ENCODE peak calls at places on chromosomes 7 and 10, in nine cellular contexts. P, N, T, H, U, G, F, D and X are unnamed samples.

GRCh38 chr7:2997014-2997413 is 46.7 kb downstream of the CARD11 start:
- DNase-seq in P (no peak), N (no peak), T (no peak), H (no peak), U (no peak), G (no peak), F (no peak), D (no peak), X (no peak)

GRCh38 chr10:86217386-86218080 is 149.1 kb downstream of the GRID1 start:
- DNase-seq in P (no peak), N (no peak), T (no peak), H (no peak), U (no peak), G (no peak), F (no peak), D (no peak), X (no peak)

GRCh38 chr7:111486472-111487142 is 75.7 kb downstream of the IMMP2L start:
- DNase-seq in P (peak), N (no peak), T (peak), H (no peak), U (peak), G (no peak), F (peak), D (peak), X (peak)

GRCh38 chr10:13268841-13269240 is 31.0 kb downstream of the PHYH start:
- DNase-seq in P (no peak), N (no peak), T (no peak), H (no peak), U (no peak), G (peak), F (no peak), D (no peak), X (no peak)

GRCh38 chr10:71638087-71638576 is 81.4 kb downstream of the C10orf105 start:
- DNase-seq in P (no peak), N (peak), T (no peak), H (peak), U (no peak), G (peak), F (no peak), D (no peak), X (no peak)

GRCh38 chr7:84510501-84510900 is 315.9 kb upstream of the SEMA3A start:
- DNase-seq in P (peak), N (no peak), T (peak), H (no peak), U (no peak), G (no peak), F (no peak), D (no peak), X (no peak)

GRCh38 chr7:27560706-27561235 is 101.9 kb downstream of the HIBADH start:
- DNase-seq in P (peak), N (no peak), T (peak), H (no peak), U (peak), G (no peak), F (peak), D (no peak), X (no peak)

GRCh38 chr7:41889040-41889439 is 186.2 kb upstream of the INHBA start:
- DNase-seq in P (no peak), N (no peak), T (no peak), H (no peak), U (no peak), G (no peak), F (no peak), D (no peak), X (no peak)

GRCh38 chr10:34996843-34997242 is 93.3 kb downstream of the CUL2 start:
- DNase-seq in P (peak), N (peak), T (no peak), H (peak), U (peak), G (no peak), F (peak), D (no peak), X (no peak)

GRCh38 chr10:128730922-128731321 is 604.7 kb upstream of the MKI67 start:
- DNase-seq in P (no peak), N (no peak), T (no peak), H (no peak), U (no peak), G (no peak), F (no peak), D (no peak), X (no peak)

GRCh38 chr10:25112016-25112415 is 62.8 kb upstream of the GPR158 start:
- DNase-seq in P (no peak), N (no peak), T (no peak), H (no peak), U (no peak), G (no peak), F (no peak), D (no peak), X (no peak)

GRCh38 chr7:66627876-66628360 is 763 bp upstream of the KCTD7 start:
- DNase-seq in P (no peak), N (peak), T (no peak), H (no peak), U (no peak), G (no peak), F (no peak), D (peak), X (no peak)
- TF ChIP-seq CTCF in P (no peak), N (no peak), T (no peak), H (no peak), U (no peak), G (no peak), F (no peak), D (no peak), X (no peak)

GRCh38 chr7:123966936-123967335 is 41.9 kb downstream of the SPAM1 start:
- DNase-seq in P (no peak), N (no peak), T (no peak), H (no peak), U (no peak), G (no peak), F (no peak), D (no peak), X (no peak)
- TF ChIP-seq CTCF in P (no peak), N (no peak), T (peak), H (peak), U (peak), G (peak), F (no peak), D (no peak), X (no peak)

DNA sequence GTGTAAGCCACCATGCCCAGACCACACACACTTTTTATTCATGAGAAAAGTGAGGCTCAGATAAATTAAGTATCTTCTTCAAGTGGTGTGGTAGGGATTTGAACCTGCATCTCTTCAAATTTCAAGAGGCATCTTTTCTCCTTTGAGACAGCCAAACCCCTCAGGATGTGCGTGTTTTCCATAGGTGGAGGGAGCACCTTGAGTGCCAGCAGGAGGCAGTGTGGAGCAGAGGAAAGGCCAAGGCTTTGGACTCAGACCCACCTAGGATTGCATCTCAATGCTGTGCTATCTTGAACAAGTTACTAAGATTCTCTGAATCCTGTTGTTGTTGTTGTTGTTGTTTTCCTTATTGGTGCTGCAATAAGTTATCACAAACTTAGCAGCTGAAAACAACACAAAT is 40.2 kb upstream of the MYL10 start:
- DNase-seq in P (peak), N (no peak), T (no peak), H (no peak), U (no peak), G (no peak), F (no peak), D (no peak), X (no peak)
- TF ChIP-seq CTCF in P (peak), N (no peak), T (peak), H (peak), U (peak), G (peak), F (peak), D (no peak), X (no peak)

DNA sequence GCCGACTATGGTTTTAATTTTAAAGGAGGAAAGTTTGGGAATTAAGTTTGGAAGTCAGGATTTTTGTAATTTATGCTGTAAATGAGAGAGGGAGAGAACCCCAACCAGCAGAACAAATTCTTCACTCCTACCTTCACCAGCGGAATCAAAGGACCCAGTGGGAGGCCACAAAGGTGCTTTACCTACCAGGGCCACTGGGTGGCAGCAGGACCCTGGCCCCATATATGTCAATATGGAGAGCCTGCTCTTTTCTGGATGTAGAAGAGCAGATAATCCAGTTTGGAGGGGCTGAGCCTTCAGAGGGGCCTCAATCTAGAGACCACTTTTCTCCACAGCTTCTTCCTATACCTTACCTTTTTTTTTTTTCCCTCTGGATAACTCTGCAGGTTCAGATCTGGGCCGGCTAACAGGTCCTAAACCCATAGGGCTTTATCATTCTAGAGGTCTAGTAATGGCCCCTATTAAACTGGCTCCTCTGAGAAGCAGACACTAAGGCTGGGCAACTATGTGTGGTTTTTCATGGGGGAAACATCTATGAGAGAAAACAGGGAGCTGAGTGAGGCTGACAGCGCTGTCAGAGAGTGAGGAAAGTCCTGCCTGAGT is 8.5 kb upstream of the SCD start:
- DNase-seq in P (peak), N (peak), T (no peak), H (peak), U (peak), G (peak), F (no peak), D (peak), X (peak)
- TF ChIP-seq CTCF in P (peak), N (peak), T (peak), H (peak), U (peak), G (peak), F (peak), D (peak), X (peak)

DNA sequence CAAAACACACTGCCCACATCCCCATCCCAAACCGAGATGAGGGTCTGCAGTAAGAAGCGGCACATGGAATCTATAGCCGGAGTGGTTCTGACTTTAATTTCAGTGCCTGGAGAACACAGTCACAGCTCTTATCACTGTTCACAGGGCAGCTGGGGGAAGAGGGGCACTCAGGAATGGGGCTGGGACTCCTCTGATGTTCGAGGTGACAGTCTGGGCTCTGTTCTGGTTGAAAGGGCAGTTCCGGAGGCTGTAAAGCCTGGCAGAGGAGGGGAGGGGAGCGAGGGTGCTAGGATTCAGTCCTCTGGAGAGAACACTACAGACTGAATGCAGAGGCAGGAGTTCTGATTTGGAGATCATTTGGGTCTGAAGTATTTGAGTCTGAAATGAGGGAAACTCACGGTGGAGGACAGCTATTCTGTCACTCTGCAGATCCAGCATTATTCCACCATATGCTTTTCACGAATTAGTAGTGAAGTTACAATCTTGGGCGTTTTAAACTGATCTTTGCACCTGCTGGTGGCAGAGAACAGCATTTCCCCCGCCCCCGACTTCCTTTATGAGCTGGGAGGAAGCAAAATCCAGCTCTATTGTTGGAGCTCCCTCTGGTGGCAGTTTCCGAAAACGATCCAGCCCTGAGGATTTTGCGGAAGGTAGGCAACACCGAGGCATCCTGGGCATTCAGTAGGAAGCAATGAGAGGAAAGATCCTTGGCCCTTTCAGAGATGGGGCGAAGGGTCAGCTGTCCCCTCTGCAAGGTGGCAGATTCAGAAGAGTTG is 22.7 kb upstream of the KCNK18 start:
- DNase-seq in P (peak), N (peak), T (peak), H (peak), U (peak), G (peak), F (peak), D (peak), X (peak)
- TF ChIP-seq CTCF in P (peak), N (peak), T (peak), H (peak), U (peak), G (peak), F (peak), D (peak), X (peak)

GRCh38 chr7:50229964-50230363 is 74.6 kb upstream of the IKZF1 start:
- DNase-seq in P (peak), N (no peak), T (no peak), H (no peak), U (no peak), G (no peak), F (no peak), D (no peak), X (no peak)
- TF ChIP-seq CTCF in P (peak), N (peak), T (peak), H (peak), U (peak), G (peak), F (peak), D (peak), X (peak)

GRCh38 chr7:12493866-12494265 is 76.7 kb upstream of the SCIN start:
- DNase-seq in P (peak), N (no peak), T (no peak), H (no peak), U (no peak), G (no peak), F (no peak), D (no peak), X (no peak)

GRCh38 chr7:12491526-12491925 is 79.0 kb upstream of the SCIN start:
- DNase-seq in P (no peak), N (no peak), T (no peak), H (no peak), U (no peak), G (no peak), F (no peak), D (no peak), X (no peak)

GRCh38 chr7:12490941-12491340 is 79.6 kb upstream of the SCIN start:
- DNase-seq in P (no peak), N (no peak), T (no peak), H (no peak), U (no peak), G (no peak), F (no peak), D (no peak), X (no peak)

GRCh38 chr7:12493407-12493806 is 77.1 kb upstream of the SCIN start:
- DNase-seq in P (peak), N (no peak), T (no peak), H (no peak), U (peak), G (peak), F (no peak), D (no peak), X (no peak)

GRCh38 chr7:12490105-12490688 is 80.3 kb upstream of the SCIN start:
- DNase-seq in P (peak), N (no peak), T (peak), H (no peak), U (no peak), G (no peak), F (no peak), D (no peak), X (no peak)
- TF ChIP-seq CTCF in P (peak), N (no peak), T (peak), H (peak), U (peak), G (peak), F (peak), D (peak), X (peak)

DNA sequence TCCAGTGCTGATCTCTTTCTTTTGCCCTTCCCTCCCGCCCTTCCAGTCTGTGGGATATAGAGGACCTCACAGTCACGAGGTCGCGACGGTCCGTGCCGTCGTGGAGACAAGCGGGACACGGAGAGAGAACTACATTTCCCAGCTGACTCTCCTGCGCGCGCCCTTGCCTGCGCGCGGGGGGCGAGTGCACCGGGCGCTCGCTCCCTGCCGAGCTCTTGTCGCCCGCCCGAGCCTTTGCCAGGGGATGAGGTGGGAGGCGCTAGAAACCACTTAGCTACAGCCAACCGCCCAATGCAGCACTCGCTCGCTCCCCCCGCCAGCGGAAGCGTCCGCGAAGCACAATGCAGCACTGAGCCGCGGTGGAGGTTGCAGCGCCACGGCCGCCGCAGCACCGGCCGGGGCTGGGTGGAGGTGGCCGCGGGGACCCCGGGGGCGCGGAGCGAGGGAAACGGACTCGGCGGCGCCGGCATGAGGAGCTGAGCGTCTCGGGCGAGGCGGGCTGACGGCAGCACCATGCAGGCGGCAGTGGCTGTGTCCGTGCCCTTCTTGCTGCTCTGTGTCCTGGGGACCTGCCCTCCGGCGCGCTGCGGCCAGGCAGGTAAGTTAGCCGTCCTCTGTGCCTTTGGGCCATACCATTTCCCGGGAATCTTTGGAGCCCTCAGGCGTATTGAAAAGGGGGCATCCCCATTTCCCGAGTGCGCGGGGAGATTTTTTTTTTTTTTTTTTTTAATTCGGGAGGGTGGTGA is at the start of gene ADAM22:
- DNase-seq in P (peak), N (peak), T (peak), H (peak), U (peak), G (peak), F (peak), D (peak), X (peak)
- TF ChIP-seq CTCF in P (no peak), N (no peak), T (no peak), H (no peak), U (no peak), G (peak), F (no peak), D (no peak), X (no peak)

GRCh38 chr10:93415693-93416092 is 66.4 kb downstream of the MYOF start:
- DNase-seq in P (peak), N (no peak), T (no peak), H (no peak), U (no peak), G (peak), F (no peak), D (no peak), X (no peak)
- TF ChIP-seq CTCF in P (peak), N (no peak), T (peak), H (no peak), U (peak), G (peak), F (peak), D (no peak), X (no peak)

GRCh38 chr10:75019360-75019759 is 92.1 kb upstream of the SAMD8 start:
- DNase-seq in P (peak), N (no peak), T (no peak), H (no peak), U (no peak), G (no peak), F (no peak), D (no peak), X (no peak)
- TF ChIP-seq CTCF in P (peak), N (peak), T (peak), H (no peak), U (peak), G (peak), F (peak), D (no peak), X (no peak)